ENCODE peak calls at places on chromosomes 6 and 20, in nine cellular contexts. E is heart left ventricle, F is hepatocyte, U is AG04449, L is GM13977, S is lower lobe of right lung, R is endothelial cell, V is A549, X is pancreas. D is an unnamed sample.

GRCh38 chr20:8951136-8951535 is 117.8 kb upstream of the PLCB4 start:
- DNase-seq in E (no peak), F (no peak), U (no peak), L (no peak), S (no peak), R (no peak), V (no peak), X (no peak), D (no peak)

GRCh38 chr6:70398783-70399730 is 14.3 kb upstream of the FAM135A start:
- DNase-seq in E (peak), F (peak), U (no peak), L (no peak), S (peak), R (no peak), V (peak), X (peak), D (peak)

GRCh38 chr6:44698602-44699001 is 311.1 kb downstream of the CDC5L start:
- DNase-seq in E (no peak), F (no peak), U (no peak), L (no peak), S (no peak), R (no peak), V (no peak), X (no peak), D (no peak)

GRCh38 chr6:72212686-72213085 is 326.3 kb downstream of the RIMS1 start:
- DNase-seq in E (no peak), F (no peak), U (no peak), L (no peak), S (no peak), R (no peak), V (no peak), X (no peak), D (no peak)

GRCh38 chr20:40960521-40960956 is 68.1 kb upstream of the TOP1 start:
- DNase-seq in E (no peak), F (no peak), U (no peak), L (no peak), S (no peak), R (no peak), V (no peak), X (no peak), D (no peak)

GRCh38 chr20:41078329-41078728 is 49.7 kb downstream of the TOP1 start:
- DNase-seq in E (peak), F (peak), U (peak), L (peak), S (no peak), R (no peak), V (peak), X (no peak), D (peak)

GRCh38 chr20:3276400-3277015 is 37.5 kb upstream of the SLC4A11 start:
- DNase-seq in E (no peak), F (peak), U (no peak), L (peak), S (no peak), R (peak), V (peak), X (no peak), D (peak)

GRCh38 chr6:53986165-53986720 is 125.0 kb upstream of the MLIP start:
- DNase-seq in E (peak), F (peak), U (no peak), L (peak), S (no peak), R (peak), V (peak), X (no peak), D (peak)

GRCh38 chr6:27407153-27407814 is 18.7 kb downstream of the ZNF391 start:
- DNase-seq in E (no peak), F (no peak), U (no peak), L (no peak), S (no peak), R (no peak), V (no peak), X (no peak), D (no peak)

GRCh38 chr6:84278311-84278710 is 50.9 kb upstream of the CEP162 start:
- DNase-seq in E (no peak), F (no peak), U (no peak), L (no peak), S (no peak), R (no peak), V (no peak), X (no peak), D (no peak)

GRCh38 chr6:1199981-1200637 is 111.8 kb upstream of the FOXQ1 start:
- DNase-seq in E (no peak), F (no peak), U (no peak), L (no peak), S (no peak), R (no peak), V (no peak), X (no peak), D (no peak)

GRCh38 chr6:125962900-125963497 is 6.4 kb downstream of the HINT3 start:
- DNase-seq in E (no peak), F (no peak), U (no peak), L (no peak), S (no peak), R (no peak), V (no peak), X (no peak), D (no peak)

GRCh38 chr6:125968493-125968892 is 11.9 kb downstream of the HINT3 start:
- DNase-seq in E (no peak), F (no peak), U (no peak), L (no peak), S (no peak), R (no peak), V (no peak), X (no peak), D (no peak)

GRCh38 chr6:125970760-125971159 is 14.2 kb downstream of the HINT3 start:
- DNase-seq in E (no peak), F (no peak), U (no peak), L (no peak), S (no peak), R (no peak), V (no peak), X (no peak), D (no peak)

GRCh38 chr6:125961117-125961516 is 4.5 kb downstream of the HINT3 start:
- DNase-seq in E (no peak), F (no peak), U (no peak), L (no peak), S (no peak), R (no peak), V (no peak), X (no peak), D (no peak)

GRCh38 chr6:125966569-125966968 is 10.0 kb downstream of the HINT3 start:
- DNase-seq in E (no peak), F (no peak), U (no peak), L (no peak), S (no peak), R (no peak), V (no peak), X (no peak), D (no peak)
- TF ChIP-seq CTCF in E (no peak), F (no peak), U (no peak), L (no peak), S (no peak), R (no peak), V (no peak), X (no peak), D (no peak)

GRCh38 chr6:97925504-97925903 is 642.5 kb upstream of the MMS22L start:
- DNase-seq in E (no peak), F (no peak), U (no peak), L (no peak), S (no peak), R (no peak), V (no peak), X (no peak), D (no peak)
- TF ChIP-seq CTCF in E (no peak), F (no peak), U (no peak), L (peak), S (no peak), R (no peak), V (no peak), X (no peak), D (no peak)

GRCh38 chr6:18741741-18742140 is 354.6 kb downstream of the RNF144B start:
- DNase-seq in E (no peak), F (no peak), U (no peak), L (no peak), S (no peak), R (no peak), V (no peak), X (no peak), D (no peak)
- TF ChIP-seq CTCF in E (no peak), F (no peak), U (no peak), L (no peak), S (no peak), R (no peak), V (no peak), X (no peak), D (no peak)

DNA sequence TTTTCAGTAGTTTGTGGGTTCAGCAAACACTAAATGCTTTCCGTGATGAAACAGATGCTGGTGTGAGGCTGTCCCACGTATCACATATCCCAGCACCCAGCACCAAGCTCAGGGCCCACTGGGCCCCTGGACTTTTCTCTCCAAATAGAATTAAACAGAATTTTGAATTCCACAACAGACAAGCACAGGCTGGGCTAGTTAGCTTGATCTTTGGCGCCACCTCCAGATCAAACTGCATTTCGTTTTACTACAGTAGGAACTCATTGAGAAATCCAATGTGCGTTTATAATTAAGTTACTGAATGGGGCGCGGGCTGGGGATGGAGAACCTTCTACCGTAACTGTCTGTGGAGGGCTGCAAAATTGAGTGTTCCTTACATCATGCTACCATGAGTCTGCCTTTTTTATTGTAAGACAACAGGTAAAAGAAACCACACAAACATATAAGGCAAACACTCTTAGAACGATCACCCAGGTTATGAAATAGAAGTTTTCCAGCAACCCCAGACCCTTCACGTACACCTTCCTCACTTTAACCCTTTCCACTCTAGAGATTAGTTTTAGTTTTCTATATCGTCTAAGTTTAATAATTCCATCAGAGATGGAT is 107.8 kb downstream of the ZFP64 start:
- DNase-seq in E (no peak), F (peak), U (no peak), L (peak), S (no peak), R (peak), V (peak), X (no peak), D (peak)
- TF ChIP-seq CTCF in E (peak), F (peak), U (peak), L (peak), S (peak), R (peak), V (peak), X (peak), D (peak)

GRCh38 chr6:30185846-30186484 is 22.6 kb downstream of the TRIM15 start:
- DNase-seq in E (no peak), F (no peak), U (no peak), L (no peak), S (no peak), R (no peak), V (no peak), X (no peak), D (no peak)
- TF ChIP-seq CTCF in E (no peak), F (no peak), U (no peak), L (no peak), S (no peak), R (no peak), V (no peak), X (no peak), D (no peak)

DNA sequence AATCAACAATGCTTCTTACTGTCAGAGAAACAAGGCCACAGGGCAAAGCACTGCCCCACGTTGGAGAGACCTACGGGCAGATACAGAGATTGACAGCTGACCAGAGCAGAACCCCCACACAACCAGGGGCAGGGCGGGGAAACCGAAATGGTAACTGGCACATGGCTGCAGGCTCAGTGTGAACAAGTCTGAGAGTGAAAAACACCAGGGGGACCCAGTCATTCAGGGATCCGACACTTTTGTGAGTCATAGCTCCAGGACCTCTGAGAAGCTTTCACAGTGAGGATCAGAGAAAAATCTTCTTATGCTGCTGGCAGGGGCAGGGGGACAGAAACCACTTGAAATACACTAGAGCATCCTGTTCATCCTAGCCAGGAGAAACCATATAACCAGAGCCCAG is 254.2 kb downstream of the C6orf118 start:
- DNase-seq in E (no peak), F (peak), U (no peak), L (no peak), S (no peak), R (no peak), V (peak), X (no peak), D (peak)
- TF ChIP-seq CTCF in E (no peak), F (no peak), U (no peak), L (no peak), S (no peak), R (no peak), V (no peak), X (no peak), D (no peak)

GRCh38 chr20:438581-439469 is 23.5 kb downstream of the TBC1D20 start:
- DNase-seq in E (no peak), F (no peak), U (no peak), L (peak), S (no peak), R (no peak), V (no peak), X (no peak), D (no peak)
- TF ChIP-seq CTCF in E (no peak), F (no peak), U (no peak), L (no peak), S (no peak), R (no peak), V (no peak), X (no peak), D (no peak)

DNA sequence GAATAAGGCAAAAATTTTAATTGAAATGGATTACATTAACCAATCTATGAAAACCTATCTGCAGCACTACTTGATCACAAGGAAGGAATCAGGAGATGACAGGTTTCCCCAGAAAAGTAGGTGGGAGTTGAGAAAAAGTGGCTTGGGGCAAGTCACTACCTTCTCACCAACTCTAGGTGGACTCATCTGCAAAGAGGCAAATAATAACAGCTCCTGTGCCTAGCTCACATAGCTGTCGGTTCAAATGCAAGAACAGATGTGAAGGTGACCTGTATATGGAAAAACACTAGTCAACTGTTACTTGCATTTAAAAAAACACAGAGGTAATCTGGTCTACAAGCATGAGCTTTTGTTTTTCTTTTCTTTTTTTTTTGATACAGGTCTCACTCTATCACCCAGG is 67.2 kb downstream of the POPDC3 start:
- DNase-seq in E (no peak), F (no peak), U (no peak), L (no peak), S (no peak), R (no peak), V (no peak), X (no peak), D (no peak)
- TF ChIP-seq CTCF in E (no peak), F (no peak), U (no peak), L (no peak), S (no peak), R (no peak), V (no peak), X (no peak), D (no peak)

GRCh38 chr6:161922631-161923119 is 648.8 kb upstream of the AGPAT4 start:
- DNase-seq in E (peak), F (peak), U (no peak), L (no peak), S (no peak), R (peak), V (peak), X (peak), D (peak)
- TF ChIP-seq CTCF in E (peak), F (peak), U (no peak), L (peak), S (peak), R (peak), V (no peak), X (peak), D (peak)

D was measured in Calu3.